ENCODE peak calls at places on chromosomes 6 and 20, in ten cellular contexts. D, W, J, R, Q, K, A, C, N and B are unnamed samples.

GRCh38 chr20:37500311-37500710 is 20.7 kb upstream of the NNAT start:
- DNase-seq in Q (no peak), C (no peak), K (no peak), N (peak), W (no peak), J (no peak), R (no peak), A (no peak), D (no peak), B (no peak)

GRCh38 chr6:110331383-110331782 is 26.8 kb downstream of the METTL24 start:
- DNase-seq in R (no peak), W (no peak), K (no peak), A (no peak), N (no peak), D (no peak), J (no peak), Q (no peak), C (no peak), B (no peak)

GRCh38 chr20:2900845-2901592 is 27.7 kb downstream of the PTPRA start:
- DNase-seq in J (no peak), N (no peak), W (no peak), A (no peak), D (no peak), Q (no peak), K (no peak), C (no peak), R (no peak), B (no peak)

GRCh38 chr6:2738373-2738979 is 12.2 kb downstream of the MYLK4 start:
- DNase-seq in N (no peak), D (peak), C (no peak), W (no peak), A (no peak), Q (peak), J (no peak), K (peak), R (peak), B (peak)

GRCh38 chr6:137906020-137906472 is 39.0 kb downstream of the TNFAIP3 start:
- DNase-seq in N (no peak), K (no peak), A (no peak), D (no peak), C (no peak), W (no peak), Q (no peak), J (no peak), R (no peak), B (no peak)

GRCh38 chr6:127273499-127273898 is 6.8 kb downstream of the RNF146 start:
- DNase-seq in R (no peak), Q (no peak), A (no peak), D (no peak), C (no peak), W (no peak), K (no peak), J (no peak), N (no peak), B (no peak)

GRCh38 chr20:58839474-58839874 is 11.2 kb downstream of the GNAS-AS1 start:
- DNase-seq in W (no peak), C (no peak), A (no peak), K (peak), D (no peak), J (peak), N (peak), Q (peak), R (no peak), B (no peak)

GRCh38 chr6:30490031-30490876 is 945 bp downstream of the HLA-E start:
- DNase-seq in W (peak), J (peak), D (no peak), K (peak), C (peak), N (peak), A (peak), Q (peak), R (peak), B (no peak)

GRCh38 chr6:127458817-127459216 is 372 bp downstream of the KIAA0408 start:
- DNase-seq in R (peak), C (peak), K (peak), D (no peak), A (no peak), J (peak), W (no peak), N (no peak), Q (no peak), B (no peak)

GRCh38 chr20:362271-363254 is 15.7 kb downstream of the NRSN2 start:
- DNase-seq in D (no peak), W (peak), J (peak), K (peak), N (peak), A (peak), R (peak), C (peak), Q (peak), B (no peak)
- TF ChIP-seq CTCF in D (peak), W (peak), J (peak), K (peak), N (peak), A (peak), R (no peak), C (no peak), Q (peak), B (peak)

DNA sequence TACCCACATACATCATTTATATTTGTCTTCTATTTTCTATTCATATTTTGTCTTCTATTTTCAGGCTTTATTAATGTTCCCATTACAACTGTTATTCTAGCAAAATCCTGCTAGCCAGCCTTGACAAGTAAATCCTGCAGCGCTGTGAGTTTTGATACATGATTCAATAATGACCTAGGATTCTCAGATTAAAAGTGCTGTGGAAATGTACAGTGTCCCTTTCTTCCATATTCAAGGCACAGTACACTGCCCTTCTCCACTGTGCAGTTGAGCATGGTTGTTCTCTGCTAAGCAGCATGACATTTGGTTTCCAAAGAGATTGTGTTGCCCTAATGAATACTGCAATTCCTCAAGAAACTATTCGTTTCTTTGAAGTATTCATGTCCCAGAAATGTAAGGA is 5.8 kb upstream of the HEY2 start:
- DNase-seq in R (no peak), Q (no peak), K (no peak), J (no peak), C (no peak), D (no peak), W (no peak), A (no peak), N (no peak), B (no peak)
- H3K4me3 ChIP-seq in R (no peak), Q (no peak), K (no peak), J (peak), C (no peak), D (no peak), W (peak), A (no peak), N (no peak), B (no peak)

GRCh38 chr6:34226731-34227586 is 9.7 kb upstream of the HMGA1 start:
- DNase-seq in C (no peak), D (no peak), A (no peak), J (no peak), N (no peak), Q (no peak), K (no peak), R (no peak), W (no peak), B (no peak)
- TF ChIP-seq CTCF in C (no peak), D (no peak), A (no peak), J (no peak), N (no peak), Q (no peak), K (no peak), R (no peak), W (no peak), B (no peak)

DNA sequence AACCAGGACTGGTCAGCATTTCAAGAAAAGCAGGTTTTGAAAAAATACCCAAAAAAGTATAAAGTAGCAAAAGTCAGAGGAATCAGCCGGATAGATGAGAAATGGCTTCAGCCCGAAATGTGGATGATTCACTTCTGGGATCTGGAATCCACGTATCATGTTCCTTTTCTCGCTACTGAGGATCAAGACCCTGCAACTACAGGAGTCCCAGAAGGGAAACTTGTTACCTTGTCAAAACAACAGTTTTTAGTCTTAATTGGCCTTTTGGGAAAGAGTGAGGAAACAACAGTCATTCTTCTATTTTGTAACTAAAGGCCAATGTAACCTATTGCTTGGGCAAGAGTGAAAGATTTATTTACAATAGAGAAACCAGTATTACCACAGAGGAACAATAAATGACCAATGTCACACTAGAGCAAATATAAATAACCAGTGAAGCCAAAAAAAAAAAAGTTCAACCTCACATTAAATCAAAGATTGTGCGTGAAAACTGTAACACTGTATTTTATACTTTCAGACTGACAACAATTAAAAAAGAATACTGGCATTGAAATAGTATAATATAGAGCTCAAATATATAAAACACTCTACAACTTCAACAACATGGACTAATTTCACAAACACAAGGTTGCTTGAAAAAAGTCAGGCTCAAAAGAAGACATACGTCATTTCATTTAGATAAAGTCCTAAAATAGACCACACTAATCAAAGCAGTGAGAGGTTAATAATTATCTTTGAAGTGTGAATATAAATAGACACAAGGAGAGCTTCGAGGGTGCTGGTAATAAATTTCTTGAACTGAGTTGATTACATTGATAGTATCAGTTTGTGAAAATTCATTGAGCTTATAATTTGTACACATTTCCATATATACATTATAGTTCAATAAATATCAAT is 116.2 kb downstream of the GFRAL start:
- DNase-seq in R (no peak), K (no peak), C (no peak), Q (no peak), J (no peak), A (no peak), W (no peak), D (no peak), N (no peak), B (no peak)
- H3K4me3 ChIP-seq in R (no peak), K (no peak), C (no peak), Q (no peak), J (no peak), A (no peak), W (no peak), D (no peak), N (no peak), B (no peak)

GRCh38 chr6:40999498-41000070 is 39.4 kb downstream of the UNC5CL start:
- DNase-seq in N (no peak), D (peak), A (no peak), K (peak), W (peak), C (peak), R (no peak), Q (peak), J (no peak), B (no peak)
- TF ChIP-seq CTCF in N (peak), D (peak), A (peak), K (peak), W (peak), C (no peak), R (peak), Q (peak), J (no peak), B (peak)

DNA sequence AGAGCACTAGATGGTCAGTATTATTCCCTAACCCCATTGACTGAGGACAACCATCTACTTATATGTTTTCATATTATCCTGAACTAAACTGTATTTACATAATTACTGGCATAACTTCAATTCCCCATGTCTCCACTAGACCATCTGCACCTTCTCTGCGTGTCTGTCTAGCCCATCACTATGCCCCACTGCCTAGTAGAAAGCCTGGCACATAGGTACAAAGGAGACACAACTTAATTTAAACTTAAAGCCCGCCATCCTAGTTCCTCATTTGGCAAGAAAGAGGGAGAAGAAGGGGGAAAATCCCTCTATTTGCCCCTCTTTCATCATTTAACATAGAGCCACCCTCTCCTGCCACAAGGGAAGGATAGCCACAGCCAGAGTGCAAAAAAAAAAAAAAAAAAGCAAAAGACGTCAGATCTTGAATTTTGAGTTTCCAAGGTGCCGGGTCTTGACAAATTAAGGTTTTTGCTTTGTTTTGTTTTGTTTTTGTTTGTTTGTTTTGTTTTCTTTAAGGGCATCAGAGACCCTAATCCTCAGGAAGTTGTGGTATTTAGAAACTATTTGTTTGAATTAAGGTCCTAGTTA is 1.8 kb downstream of the PKIG start:
- DNase-seq in N (no peak), C (no peak), R (no peak), W (no peak), K (no peak), A (no peak), J (no peak), Q (no peak), D (no peak), B (no peak)
- H3K4me3 ChIP-seq in N (no peak), C (no peak), R (peak), W (peak), K (no peak), A (peak), J (peak), Q (no peak), D (peak), B (peak)

GRCh38 chr6:28864321-28864923 is 59.4 kb downstream of the TRIM27 start:
- DNase-seq in Q (no peak), N (no peak), W (no peak), K (no peak), R (no peak), C (no peak), J (no peak), D (no peak), A (no peak), B (no peak)

GRCh38 chr6:28866342-28867077 is 57.3 kb downstream of the TRIM27 start:
- DNase-seq in A (peak), R (peak), Q (peak), W (peak), C (peak), N (peak), J (peak), K (peak), D (no peak), B (no peak)

GRCh38 chr6:28867078-28867414 is 56.7 kb downstream of the TRIM27 start:
- DNase-seq in W (no peak), D (no peak), R (peak), K (peak), J (no peak), Q (no peak), A (no peak), N (no peak), C (no peak), B (no peak)

GRCh38 chr6:28871335-28872156 is 52.2 kb downstream of the TRIM27 start:
- DNase-seq in K (no peak), W (no peak), R (no peak), A (no peak), Q (no peak), N (no peak), C (no peak), J (no peak), D (no peak), B (no peak)

DNA sequence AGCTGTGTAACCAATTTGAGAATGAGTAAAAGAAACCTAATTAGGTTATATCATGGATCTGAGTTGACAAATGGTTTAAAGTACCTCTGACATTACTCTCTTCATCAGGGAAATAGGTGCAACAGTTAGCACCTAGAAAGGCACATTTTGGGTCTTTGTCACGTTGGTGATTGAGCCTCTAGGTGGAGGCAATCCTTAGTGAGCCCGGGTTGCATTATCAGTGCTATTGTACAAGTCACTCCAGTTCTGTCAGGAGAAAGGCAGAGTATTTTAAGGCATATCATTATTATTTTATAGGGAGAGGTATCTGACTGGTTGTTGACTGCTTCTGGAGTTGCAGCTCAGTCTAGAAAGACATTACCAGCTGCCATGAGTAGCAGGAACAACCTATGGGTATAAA is 54.9 kb downstream of the TRIM27 start:
- DNase-seq in A (no peak), C (no peak), W (no peak), D (no peak), K (no peak), J (no peak), R (no peak), Q (no peak), N (no peak), B (no peak)
- TF ChIP-seq CTCF in A (no peak), C (no peak), W (no peak), D (no peak), K (no peak), J (no peak), R (no peak), Q (no peak), N (no peak), B (no peak)